ENCODE peak calls at places on chromosomes 16 and 17, in five cellular contexts. L, W, S, B and V are unnamed samples.

GRCh38 chr16:74844041-74844826 is 69.6 kb upstream of the FA2H start:
- DNase-seq in L (no peak), W (no peak), S (no peak), B (no peak), V (no peak)

GRCh38 chr16:85583491-85584181 is 29.5 kb upstream of the GSE1 start:
- DNase-seq in L (no peak), W (peak), S (no peak), B (no peak), V (peak)

GRCh38 chr16:57388359-57389086 is 16.0 kb upstream of the CCL17 start:
- DNase-seq in L (no peak), W (no peak), S (no peak), B (no peak), V (no peak)

GRCh38 chr17:64492481-64493109 is 4.3 kb downstream of the POLG2 start:
- DNase-seq in L (no peak), W (peak), S (no peak), B (peak), V (no peak)

GRCh38 chr17:62626719-62627218 is 701 bp upstream of the MRC2 start:
- DNase-seq in L (peak), W (peak), S (no peak), B (peak), V (peak)

GRCh38 chr16:29720703-29721102 is 25.1 kb downstream of the C16orf54 start:
- DNase-seq in L (no peak), W (no peak), S (no peak), B (peak), V (no peak)

GRCh38 chr17:48247038-48247437 is 139.5 kb downstream of the SNX11 start:
- DNase-seq in L (no peak), W (no peak), S (no peak), B (no peak), V (no peak)

GRCh38 chr16:67201411-67202345 is 2.7 kb downstream of the ELMO3 start:
- DNase-seq in L (no peak), W (no peak), S (no peak), B (no peak), V (no peak)

GRCh38 chr17:10050597-10051101 is 145.6 kb upstream of the RCVRN start:
- DNase-seq in L (no peak), W (peak), S (no peak), B (peak), V (no peak)

GRCh38 chr16:685967-686366 is 1.8 kb upstream of the JMJD8 start:
- DNase-seq in L (peak), W (peak), S (peak), B (no peak), V (no peak)

GRCh38 chr17:1878419-1879121 is 48.8 kb downstream of the RPA1 start:
- DNase-seq in L (no peak), W (no peak), S (no peak), B (no peak), V (no peak)

GRCh38 chr16:30030011-30030685 is 923 bp downstream of the TLCD3B start:
- DNase-seq in L (peak), W (no peak), S (no peak), B (no peak), V (no peak)

GRCh38 chr16:24820522-24820921 is 25.2 kb upstream of the SLC5A11 start:
- DNase-seq in L (no peak), W (peak), S (no peak), B (no peak), V (no peak)

GRCh38 chr17:47956818-47957590 is 679 bp downstream of the PRR15L start:
- DNase-seq in L (no peak), W (no peak), S (no peak), B (no peak), V (no peak)

GRCh38 chr16:7577588-7577987 is 244.9 kb downstream of the RBFOX1 start:
- DNase-seq in L (no peak), W (no peak), S (no peak), B (no peak), V (no peak)

GRCh38 chr16:4511441-4512082 is 27.0 kb downstream of the CDIP1 start:
- DNase-seq in L (peak), W (peak), S (peak), B (peak), V (peak)

GRCh38 chr16:66554021-66554420 is 1.6 kb downstream of the CKLF start:
- DNase-seq in L (no peak), W (no peak), S (no peak), B (peak), V (no peak)

GRCh38 chr17:29039764-29040598 is 3.0 kb upstream of the PIPOX start:
- DNase-seq in L (no peak), W (peak), S (no peak), B (peak), V (no peak)

GRCh38 chr17:55062921-55063320 is 94.4 kb downstream of the STXBP4 start:
- DNase-seq in L (no peak), W (no peak), S (no peak), B (peak), V (no peak)

GRCh38 chr17:73719588-73720071 is 75.4 kb upstream of the SDK2 start:
- DNase-seq in L (no peak), W (peak), S (no peak), B (no peak), V (peak)

GRCh38 chr16:24270721-24271120 is 14.6 kb downstream of the CACNG3 start:
- DNase-seq in L (no peak), W (no peak), S (no peak), B (peak), V (no peak)

GRCh38 chr16:71895679-71896385 is 501 bp downstream of the IST1 start:
- DNase-seq in L (no peak), W (peak), S (no peak), B (peak), V (peak)

GRCh38 chr17:17200831-17201230 is 5.3 kb downstream of the PLD6 start:
- DNase-seq in L (no peak), W (no peak), S (no peak), B (no peak), V (no peak)

GRCh38 chr16:2022723-2023097 is 3.1 kb downstream of the NPW start:
- DNase-seq in L (peak), W (peak), S (no peak), B (peak), V (no peak)

GRCh38 chr16:75996491-75996890 is 270.2 kb upstream of the CPHXL start:
- DNase-seq in L (no peak), W (peak), S (no peak), B (no peak), V (no peak)

GRCh38 chr16:13378151-13378550 is 476.8 kb downstream of the SHISA9 start:
- DNase-seq in L (no peak), W (no peak), S (no peak), B (no peak), V (no peak)

GRCh38 chr16:66457888-66458287 is 30.8 kb downstream of the BEAN1 start:
- DNase-seq in L (no peak), W (no peak), S (no peak), B (peak), V (no peak)

GRCh38 chr16:85390511-85391174 is 222.5 kb upstream of the GSE1 start:
- DNase-seq in L (no peak), W (peak), S (peak), B (peak), V (no peak)

GRCh38 chr16:30365200-30365599 is 5.1 kb downstream of the TBC1D10B start:
- DNase-seq in L (no peak), W (no peak), S (no peak), B (no peak), V (no peak)

GRCh38 chr17:29567362-29568330 is 809 bp upstream of the ABHD15 start:
- DNase-seq in L (peak), W (peak), S (peak), B (peak), V (peak)

GRCh38 chr16:649646-650045 is 481 bp downstream of the WDR90 start:
- DNase-seq in L (no peak), W (peak), S (no peak), B (no peak), V (no peak)

GRCh38 chr17:52606098-52606497 is 447.6 kb upstream of the CA10 start:
- DNase-seq in L (no peak), W (no peak), S (no peak), B (peak), V (no peak)

GRCh38 chr17:70080541-70081347 is 5.7 kb downstream of the KCNJ16 start:
- DNase-seq in L (no peak), W (no peak), S (no peak), B (no peak), V (no peak)

GRCh38 chr17:74325743-74326379 is at the start of gene KIF19:
- DNase-seq in L (peak), W (no peak), S (peak), B (peak), V (peak)

GRCh38 chr16:12225282-12225681 is 248.7 kb downstream of the SNX29 start:
- DNase-seq in L (no peak), W (no peak), S (no peak), B (no peak), V (no peak)

GRCh38 chr17:36703860-36704266 is 102.5 kb downstream of the MRM1 start:
- DNase-seq in L (peak), W (peak), S (peak), B (peak), V (peak)

GRCh38 chr17:36696805-36697204 is 95.4 kb downstream of the MRM1 start:
- DNase-seq in L (no peak), W (no peak), S (no peak), B (no peak), V (no peak)

DNA sequence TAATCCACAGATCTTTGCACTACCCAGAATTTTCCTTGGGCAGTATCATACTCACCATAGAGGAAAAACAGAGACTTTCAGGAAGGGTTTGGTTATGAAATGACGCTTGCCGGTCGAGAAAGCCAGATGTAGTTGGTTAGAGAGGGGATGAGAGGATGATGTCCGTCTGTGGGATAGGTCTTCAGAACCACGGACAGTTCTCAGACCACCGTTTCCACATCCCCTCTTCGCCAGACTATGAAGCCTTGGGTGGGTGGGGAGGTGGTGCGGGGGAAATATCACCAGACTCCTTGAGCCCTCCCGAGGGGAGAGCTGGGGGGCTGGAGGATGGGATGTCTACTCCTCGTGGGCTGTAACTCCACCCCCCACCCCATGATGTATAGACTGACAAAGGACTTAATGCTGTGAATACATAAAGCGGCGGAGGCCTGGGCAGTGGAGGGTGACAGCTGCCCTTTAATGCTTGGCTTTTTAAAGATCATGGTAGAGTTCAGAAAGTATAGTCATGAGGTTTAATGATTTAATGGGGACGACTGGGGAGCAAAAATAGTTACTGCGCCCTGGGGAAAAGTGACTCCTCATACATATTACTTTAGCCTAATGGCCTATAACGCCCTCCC is 96.6 kb downstream of the MRM1 start:
- DNase-seq in L (no peak), W (peak), S (no peak), B (no peak), V (peak)
- H2BK12ac ChIP-seq in L (no peak), W (no peak), S (no peak), B (no peak), V (no peak)

GRCh38 chr16:10076037-10076436 is 106.2 kb downstream of the GRIN2A start:
- DNase-seq in L (peak), W (no peak), S (no peak), B (no peak), V (no peak)
- H2BK12ac ChIP-seq in L (no peak), W (no peak), S (no peak), B (no peak), V (no peak)

GRCh38 chr17:44527954-44528353 is 24.7 kb upstream of the GPATCH8 start:
- DNase-seq in L (no peak), W (no peak), S (no peak), B (no peak), V (no peak)
- H2BK12ac ChIP-seq in L (no peak), W (no peak), S (no peak), B (no peak), V (no peak)

DNA sequence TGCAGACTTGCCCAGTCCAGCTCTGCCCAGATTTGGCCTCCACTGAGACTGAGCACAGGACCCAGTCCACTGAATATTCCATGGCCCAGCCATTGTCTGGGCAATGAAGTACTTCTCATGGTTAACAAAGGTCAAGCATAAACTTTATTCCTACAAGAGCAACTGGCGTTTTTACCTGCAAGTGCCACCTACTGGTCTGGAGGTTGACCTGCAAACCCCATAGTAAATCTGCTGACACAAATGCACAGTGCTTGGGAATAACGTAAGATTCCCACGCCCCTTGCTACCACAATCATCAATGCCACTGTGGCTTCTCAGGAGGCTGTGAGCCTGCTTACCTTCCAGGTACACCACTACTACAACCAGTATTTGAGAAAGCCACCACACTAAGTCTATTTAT is 170.2 kb downstream of the CEP112 start:
- DNase-seq in L (peak), W (no peak), S (no peak), B (no peak), V (no peak)
- H2BK12ac ChIP-seq in L (no peak), W (no peak), S (no peak), B (no peak), V (no peak)